ENCODE peak calls at places on chromosomes 3 and 15, in four cellular contexts. B is K562, K is DMS53, I is AG04449. M is an unnamed sample.

GRCh38 chr3:16119887-16120286 is 54.6 kb upstream of the GALNT15 start:
- DNase-seq in I (no peak), K (no peak), B (no peak), M (no peak)

GRCh38 chr3:184506579-184506978 is 55.0 kb upstream of the EPHB3 start:
- DNase-seq in I (no peak), K (no peak), B (no peak), M (no peak)

GRCh38 chr3:150391200-150391599 is 16.9 kb upstream of the TSC22D2 start:
- DNase-seq in I (no peak), B (no peak), K (no peak), M (no peak)

GRCh38 chr15:89459271-89460038 is 36.9 kb downstream of the RHCG start:
- DNase-seq in B (no peak), K (no peak), I (no peak), M (no peak)

GRCh38 chr15:80567721-80568157 is 127.4 kb upstream of the ABHD17C start:
- DNase-seq in B (peak), I (peak), K (peak), M (peak)

GRCh38 chr15:85759391-85759790 is 35.3 kb downstream of the KLHL25 start:
- DNase-seq in K (no peak), I (no peak), B (no peak), M (no peak)

GRCh38 chr3:155230382-155230781 is 63.1 kb downstream of the STRIT1 start:
- DNase-seq in I (no peak), B (no peak), K (no peak), M (no peak)

GRCh38 chr3:124381565-124382333 is 348.5 kb upstream of the UMPS start:
- DNase-seq in B (no peak), K (peak), I (peak), M (no peak)

GRCh38 chr15:79378394-79379158 is 53.6 kb upstream of the MINAR1 start:
- DNase-seq in K (peak), B (peak), I (no peak), M (peak)

GRCh38 chr3:16432714-16433113 is 80.8 kb downstream of the RFTN1 start:
- DNase-seq in I (no peak), B (no peak), K (no peak), M (no peak)

GRCh38 chr3:143337387-143337786 is 217.8 kb downstream of the CHST2 start:
- DNase-seq in B (no peak), I (no peak), K (no peak), M (peak)

GRCh38 chr15:89088605-89089315 is 504 bp downstream of the ABHD2 start:
- DNase-seq in K (peak), I (no peak), B (no peak), M (peak)

GRCh38 chr15:36284911-36285310 is 294.5 kb upstream of the CDIN1 start:
- DNase-seq in I (peak), B (no peak), K (no peak), M (no peak)

GRCh38 chr3:141192345-141192744 is 39.3 kb upstream of the PXYLP1 start:
- DNase-seq in I (peak), K (peak), B (peak), M (peak)

GRCh38 chr3:67558429-67558828 is 96.0 kb downstream of the SUCLG2 start:
- DNase-seq in I (no peak), K (no peak), B (no peak), M (no peak)

GRCh38 chr3:46464326-46465195 is at the start of gene LTF:
- DNase-seq in K (no peak), I (no peak), B (no peak), M (no peak)

GRCh38 chr15:63892794-63893441 is 59.2 kb upstream of the HERC1 start:
- DNase-seq in B (no peak), K (no peak), I (no peak), M (no peak)

GRCh38 chr3:49410102-49410843 is 1.5 kb downstream of the RHOA start:
- DNase-seq in B (no peak), I (no peak), K (no peak), M (no peak)

M was measured in NCI-H69.